ENCODE peak calls at places on chromosomes 13 and 19, in nine cellular contexts. P is endothelial cell of umbilical vein, V is neural progenitor cell, O is mesendoderm, X is fibroblast of lung, Y is SK-N-SH, B is trophoblast cell, R is colonic mucosa, A is endodermal cell. G is an unnamed sample.

GRCh38 chr13:110119943-110120905 is 186.7 kb downstream of the COL4A1 start:
- DNase-seq in X (no peak), B (no peak), A (no peak), R (no peak), Y (no peak), P (no peak), O (no peak), V (no peak), G (no peak)

GRCh38 chr19:46718157-46718933 is 1.4 kb upstream of the PRKD2 start:
- DNase-seq in P (no peak), V (peak), X (no peak), R (peak), O (peak), B (peak), A (peak), Y (no peak), G (peak)

GRCh38 chr13:53198017-53198416 is 169.4 kb downstream of the OLFM4 start:
- DNase-seq in P (no peak), Y (peak), V (peak), R (no peak), A (no peak), O (peak), X (no peak), B (peak), G (no peak)

GRCh38 chr13:49859568-49859967 is 67.1 kb upstream of the KPNA3 start:
- DNase-seq in Y (no peak), V (no peak), R (no peak), X (peak), O (no peak), P (no peak), B (peak), A (no peak), G (peak)

GRCh38 chr13:97627566-97627965 is 193.6 kb downstream of the RAP2A start:
- DNase-seq in O (peak), R (peak), B (no peak), V (peak), X (peak), Y (no peak), A (peak), P (no peak), G (peak)

GRCh38 chr19:30871979-30872378 is 477.3 kb downstream of the TSHZ3 start:
- DNase-seq in B (no peak), P (no peak), Y (no peak), O (no peak), R (no peak), X (no peak), A (peak), V (no peak), G (no peak)

GRCh38 chr19:13681509-13681908 is 82.8 kb upstream of the MRI1 start:
- DNase-seq in A (no peak), O (no peak), V (no peak), Y (no peak), P (no peak), X (peak), R (no peak), B (no peak), G (no peak)

GRCh38 chr19:57008432-57008831 is 111.4 kb upstream of the USP29 start:
- DNase-seq in B (no peak), V (no peak), Y (no peak), X (no peak), A (no peak), P (no peak), O (no peak), R (no peak), G (no peak)

GRCh38 chr19:47284324-47284899 is 9.7 kb downstream of the INAFM1 start:
- DNase-seq in P (peak), R (peak), V (peak), Y (peak), O (peak), B (peak), A (peak), X (peak), G (peak)

GRCh38 chr19:6393982-6394412 is 1.0 kb upstream of the GTF2F1 start:
- DNase-seq in V (no peak), B (peak), A (no peak), X (no peak), O (no peak), P (no peak), Y (no peak), R (no peak), G (no peak)

GRCh38 chr13:48160879-48161278 is 66.0 kb upstream of the MED4 start:
- DNase-seq in O (no peak), V (no peak), R (no peak), X (no peak), B (no peak), P (peak), A (no peak), Y (no peak), G (no peak)

GRCh38 chr19:30153326-30154210 is 211.5 kb downstream of the URI1 start:
- DNase-seq in Y (peak), R (no peak), B (no peak), A (no peak), O (no peak), V (no peak), P (no peak), X (no peak), G (no peak)

GRCh38 chr13:67100723-67101122 is 129.4 kb downstream of the PCDH9 start:
- DNase-seq in R (no peak), B (no peak), V (no peak), O (peak), X (no peak), A (peak), Y (no peak), P (no peak), G (no peak)

GRCh38 chr19:14112809-14113385 is 4.7 kb downstream of the PRKACA start:
- DNase-seq in V (no peak), B (no peak), O (no peak), A (no peak), R (no peak), P (no peak), Y (no peak), X (no peak), G (no peak)

GRCh38 chr19:45920458-45920857 is 5.9 kb upstream of the NANOS2 start:
- DNase-seq in R (no peak), V (no peak), A (no peak), B (no peak), O (no peak), X (no peak), P (no peak), Y (no peak), G (no peak)

GRCh38 chr13:100128373-100128772 is 39.5 kb downstream of the PCCA start:
- DNase-seq in R (no peak), O (no peak), A (no peak), P (no peak), Y (no peak), V (no peak), B (no peak), X (peak), G (no peak)

GRCh38 chr19:54552913-54553310 is 20.7 kb upstream of the LILRA2 start:
- DNase-seq in V (no peak), X (no peak), A (no peak), R (no peak), P (no peak), B (no peak), O (no peak), Y (no peak), G (no peak)

GRCh38 chr13:34772881-34773280 is 169.2 kb upstream of the NBEA start:
- DNase-seq in O (no peak), Y (no peak), R (no peak), A (no peak), X (no peak), B (no peak), P (no peak), V (no peak), G (no peak)

GRCh38 chr13:66102864-66103263 is 1127.3 kb downstream of the PCDH9 start:
- DNase-seq in R (no peak), A (no peak), O (no peak), V (no peak), Y (no peak), B (no peak), P (no peak), X (no peak), G (peak)

GRCh38 chr13:35630551-35631275 is 154.2 kb upstream of the MAB21L1 start:
- DNase-seq in Y (peak), O (peak), V (peak), X (peak), B (peak), A (peak), R (no peak), P (peak), G (peak)

GRCh38 chr19:55675661-55676354 is 782 bp downstream of the EPN1 start:
- DNase-seq in V (no peak), A (no peak), B (no peak), X (no peak), P (peak), Y (no peak), O (no peak), R (no peak), G (no peak)

GRCh38 chr13:111315347-111315995 is 5.0 kb upstream of the TEX29 start:
- DNase-seq in V (no peak), B (no peak), X (no peak), O (no peak), Y (no peak), A (no peak), P (no peak), R (no peak), G (no peak)

GRCh38 chr19:53908106-53908932 is 759 bp upstream of the CACNG7 start:
- DNase-seq in P (peak), B (peak), O (peak), A (peak), R (peak), X (peak), V (peak), Y (peak), G (peak)

GRCh38 chr19:54136086-54136863 is 1.3 kb upstream of the CNOT3 start:
- DNase-seq in X (peak), A (peak), Y (peak), P (no peak), O (peak), R (peak), B (peak), V (peak), G (peak)

GRCh38 chr13:26995159-26995558 is 176.5 kb downstream of the USP12 start:
- DNase-seq in P (no peak), Y (no peak), R (no peak), X (no peak), A (no peak), V (no peak), B (no peak), O (no peak), G (no peak)

GRCh38 chr13:86318424-86318823 is 519.2 kb upstream of the SLITRK6 start:
- DNase-seq in P (no peak), R (no peak), B (no peak), X (no peak), V (no peak), Y (no peak), O (no peak), A (no peak), G (no peak)

GRCh38 chr13:90445179-90445578 is 902.3 kb upstream of the MIR17HG start:
- DNase-seq in P (peak), B (peak), V (peak), O (peak), Y (no peak), A (peak), R (no peak), X (peak), G (peak)

GRCh38 chr13:101916758-101917474 is 464.4 kb downstream of the ITGBL1 start:
- DNase-seq in X (no peak), O (no peak), B (no peak), A (peak), P (no peak), V (peak), Y (peak), R (no peak), G (no peak)

GRCh38 chr19:16400911-16401675 is 70.7 kb downstream of the EPS15L1 start:
- DNase-seq in B (no peak), X (no peak), P (no peak), V (no peak), O (no peak), A (no peak), Y (no peak), R (no peak), G (no peak)

GRCh38 chr19:12202250-12202649 is 39.4 kb downstream of the ZNF136 start:
- DNase-seq in O (peak), X (no peak), V (peak), Y (no peak), A (peak), P (no peak), B (peak), R (peak), G (no peak)

GRCh38 chr19:44807652-44808462 is 1.0 kb upstream of the BCAM start:
- DNase-seq in O (peak), R (peak), A (peak), V (peak), X (peak), P (peak), B (peak), Y (peak), G (peak)

GRCh38 chr13:106619688-106620555 is 52.0 kb upstream of the ARGLU1 start:
- DNase-seq in V (peak), O (peak), Y (peak), R (peak), A (peak), X (peak), B (peak), P (peak), G (peak)

GRCh38 chr19:19372656-19373416 is 32.6 kb upstream of the GATAD2A start:
- DNase-seq in V (no peak), A (no peak), Y (no peak), B (peak), P (peak), X (peak), R (peak), O (peak), G (peak)

GRCh38 chr13:110448230-110448629 is 113.3 kb downstream of the RAB20 start:
- DNase-seq in R (no peak), A (no peak), Y (no peak), V (no peak), P (no peak), B (peak), X (peak), O (peak), G (peak)

DNA sequence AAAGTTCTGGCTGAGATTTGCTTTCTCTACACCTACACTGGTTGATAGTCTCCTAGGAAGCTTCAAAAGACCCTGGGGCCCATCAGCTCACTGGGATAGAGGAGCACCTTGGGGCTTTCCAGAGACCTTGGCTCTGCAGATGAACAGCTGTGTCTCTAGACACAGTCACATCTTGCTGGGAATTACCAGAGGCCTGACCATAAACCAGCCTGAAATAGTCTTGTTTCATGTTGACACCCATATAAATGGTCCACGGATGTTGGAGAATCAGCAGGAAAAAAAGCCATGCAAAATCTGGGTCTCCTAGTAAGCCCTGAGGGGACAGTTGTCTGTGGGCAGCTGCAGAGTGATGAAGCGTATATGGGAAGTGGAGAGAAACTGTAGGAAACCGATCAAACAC is 207.6 kb downstream of the DNAJC15 start:
- DNase-seq in B (no peak), Y (no peak), P (no peak), A (no peak), O (no peak), V (no peak), X (no peak), R (no peak), G (no peak)
- H3K9ac ChIP-seq in B (no peak), Y (no peak), P (no peak), A (no peak), O (no peak), V (no peak), X (no peak), R (no peak), G (no peak)

DNA sequence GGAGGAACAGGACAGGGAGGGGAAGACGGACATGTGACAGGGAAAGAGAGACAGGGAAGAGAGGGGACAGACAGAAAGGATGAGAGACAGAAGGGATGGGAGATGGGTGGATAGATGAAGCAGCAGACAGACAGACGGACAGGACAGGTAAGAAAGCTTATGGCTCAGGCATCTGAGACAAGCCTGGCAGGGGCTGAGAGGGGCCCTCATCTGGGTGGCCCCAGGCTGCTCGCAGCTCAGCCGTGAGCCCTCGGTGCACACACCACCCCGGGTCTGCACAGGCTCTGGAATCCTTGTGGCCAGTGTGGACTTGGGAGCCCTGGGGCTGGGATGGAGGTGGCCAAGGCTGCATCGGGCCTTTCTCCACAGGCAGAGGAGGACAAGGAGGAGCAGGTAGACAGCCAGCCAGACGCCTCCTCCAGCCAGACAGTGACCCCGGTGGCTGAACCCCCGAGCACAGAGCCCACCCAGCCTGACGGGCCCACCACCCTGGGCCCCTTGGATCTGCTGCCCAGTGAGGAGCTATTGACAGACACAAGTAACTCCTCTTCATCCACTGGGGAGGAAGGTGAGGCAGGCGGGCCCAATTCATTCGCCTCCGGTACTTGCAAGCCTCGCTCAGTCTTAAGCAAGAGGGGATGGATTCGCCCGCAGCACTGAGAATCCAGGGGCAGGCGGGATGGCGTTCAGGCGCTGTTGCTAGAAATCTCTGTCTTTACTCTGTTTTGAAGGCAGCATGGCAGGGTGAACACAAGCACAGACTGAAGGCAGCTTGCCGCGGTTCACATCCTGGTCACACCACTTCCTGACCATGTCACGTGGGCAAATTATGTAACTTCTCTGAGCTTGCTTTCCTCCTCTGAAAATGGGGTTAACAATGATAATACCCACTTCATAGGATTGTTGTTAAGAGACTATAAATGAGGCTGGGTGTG is 14.0 kb downstream of the GRAMD1A start:
- DNase-seq in X (no peak), Y (peak), B (no peak), P (no peak), A (no peak), R (no peak), O (no peak), V (no peak), G (no peak)
- H3K9ac ChIP-seq in X (no peak), Y (no peak), B (no peak), P (no peak), A (no peak), R (no peak), O (no peak), V (no peak), G (no peak)

GRCh38 chr19:39754544-39754943 is 16.7 kb upstream of the CLC start:
- DNase-seq in X (no peak), B (no peak), O (no peak), P (no peak), R (no peak), A (no peak), Y (no peak), V (no peak), G (no peak)

GRCh38 chr19:39765091-39766076 is 13.3 kb upstream of the LEUTX start:
- DNase-seq in Y (peak), B (peak), O (peak), X (peak), A (peak), R (peak), V (peak), P (peak), G (peak)

GRCh38 chr19:39759457-39760184 is 19.0 kb upstream of the LEUTX start:
- DNase-seq in A (no peak), O (no peak), P (no peak), Y (no peak), R (no peak), B (no peak), X (no peak), V (no peak), G (no peak)
- H3K9ac ChIP-seq in A (no peak), O (no peak), P (no peak), Y (no peak), R (no peak), B (no peak), X (no peak), V (no peak), G (no peak)

GRCh38 chr13:112968380-112968909 is 569 bp upstream of the MCF2L start:
- DNase-seq in Y (peak), V (peak), B (no peak), X (no peak), O (peak), A (peak), P (no peak), R (peak), G (no peak)

GRCh38 chr13:112971288-112971643 is 2.3 kb downstream of the MCF2L start:
- DNase-seq in Y (no peak), O (no peak), B (no peak), X (no peak), A (no peak), P (no peak), R (no peak), V (no peak), G (no peak)

GRCh38 chr13:112968910-112969691 is at the start of gene MCF2L:
- DNase-seq in P (peak), Y (peak), O (peak), B (peak), R (peak), V (peak), A (peak), X (peak), G (peak)

GRCh38 chr13:112970552-112971287 is 1.7 kb downstream of the MCF2L start:
- DNase-seq in A (no peak), O (no peak), Y (no peak), R (no peak), X (no peak), B (no peak), P (no peak), V (no peak), G (no peak)

GRCh38 chr13:112969692-112970338 is 801 bp downstream of the MCF2L start:
- DNase-seq in X (no peak), B (no peak), R (no peak), P (no peak), V (no peak), Y (peak), A (no peak), O (no peak), G (no peak)
- H3K9ac ChIP-seq in X (no peak), B (no peak), R (peak), P (no peak), V (no peak), Y (no peak), A (no peak), O (no peak), G (no peak)

DNA sequence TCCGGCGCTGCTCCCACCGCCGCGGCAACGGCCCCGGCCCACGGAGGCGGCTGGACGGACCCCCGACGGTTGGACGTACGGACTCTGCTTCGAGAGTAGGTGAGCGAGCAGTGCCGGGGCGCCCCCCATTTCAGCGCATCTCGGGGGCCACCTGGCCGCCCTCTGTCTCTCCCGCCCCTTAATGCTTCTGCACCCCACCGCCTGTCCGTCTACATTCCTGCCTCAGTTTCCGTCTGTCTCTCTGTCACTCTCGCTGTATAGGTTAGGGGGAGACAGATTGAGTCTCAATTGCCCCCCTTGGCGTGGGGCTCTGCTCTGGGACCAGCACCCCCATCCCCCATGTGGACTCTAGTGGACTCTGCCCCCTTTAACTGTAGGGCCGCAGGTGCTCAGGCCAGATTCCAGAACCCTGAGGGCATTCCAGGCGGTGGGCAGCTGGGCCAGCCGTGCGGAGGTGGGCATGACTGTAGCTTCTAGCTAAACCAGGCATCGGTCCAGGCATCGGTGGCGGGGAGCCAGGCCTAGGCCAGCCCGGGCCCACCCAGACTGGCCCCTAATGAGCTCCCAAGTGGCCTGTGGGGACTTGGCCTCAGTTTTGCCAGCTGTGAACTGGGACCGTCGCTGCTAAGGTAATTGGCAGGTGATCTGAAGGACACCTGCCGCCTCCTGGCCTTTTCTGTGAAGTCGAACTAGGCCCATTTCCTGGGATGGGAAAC is 373 bp downstream of the TNFAIP8L1 start:
- DNase-seq in R (peak), O (no peak), Y (peak), X (no peak), V (no peak), A (no peak), P (peak), B (peak), G (peak)
- H3K9ac ChIP-seq in R (peak), O (peak), Y (peak), X (peak), V (no peak), A (no peak), P (peak), B (peak), G (peak)